ENCODE peak calls at places on chromosomes 3 and 15, in ten cellular contexts. H, M, N, R, J, G, P, T, X and A are unnamed samples.

GRCh38 chr3:95215437-95215836 is 1152.6 kb downstream of the NSUN3 start:
- DNase-seq in H (no peak), M (no peak), G (no peak), R (no peak), P (no peak), X (no peak), N (no peak), T (no peak), J (no peak), A (no peak)

GRCh38 chr3:71585126-71585525 is 1.6 kb upstream of the FOXP1 start:
- DNase-seq in P (no peak), X (no peak), R (no peak), T (no peak), J (peak), N (no peak), M (no peak), H (no peak), G (no peak), A (no peak)

GRCh38 chr15:99677540-99678134 is 55.6 kb downstream of the LYSMD4 start:
- DNase-seq in G (no peak), H (no peak), P (no peak), M (no peak), X (no peak), R (no peak), J (no peak), T (no peak), N (no peak), A (no peak)

GRCh38 chr15:41955807-41956525 is 16.4 kb downstream of the EHD4 start:
- DNase-seq in R (no peak), X (no peak), J (peak), P (no peak), N (no peak), H (no peak), T (peak), M (no peak), G (peak), A (peak)

GRCh38 chr3:36606871-36607765 is 157.2 kb downstream of the DCLK3 start:
- DNase-seq in M (no peak), R (no peak), T (no peak), N (no peak), H (no peak), J (no peak), X (no peak), G (no peak), P (no peak), A (no peak)

GRCh38 chr15:101675796-101676582 is 23.8 kb upstream of the TM2D3 start:
- DNase-seq in R (no peak), P (peak), G (peak), X (no peak), J (peak), H (no peak), N (no peak), M (peak), T (no peak), A (no peak)

GRCh38 chr15:101210466-101210865 is 41.4 kb downstream of the CHSY1 start:
- DNase-seq in H (no peak), G (no peak), J (no peak), M (no peak), R (no peak), T (no peak), N (no peak), X (no peak), P (no peak), A (no peak)

GRCh38 chr15:65326844-65327243 is 22.4 kb downstream of the RNU5B-1 start:
- DNase-seq in P (no peak), X (no peak), N (no peak), T (no peak), R (no peak), M (no peak), J (no peak), G (no peak), H (no peak), A (no peak)

GRCh38 chr3:122100591-122101491 is 45.7 kb downstream of the CD86 start:
- DNase-seq in X (peak), J (peak), P (no peak), N (no peak), T (no peak), M (no peak), G (no peak), H (peak), R (peak), A (no peak)

GRCh38 chr3:130779031-130779430 is 32.4 kb upstream of the PIK3R4 start:
- DNase-seq in M (no peak), G (no peak), P (no peak), X (no peak), N (no peak), H (no peak), J (no peak), R (no peak), T (no peak), A (no peak)